ENCODE peak calls at places on chromosomes 7 and 10, in eight cellular contexts. One of them, this sample, is unnamed.
A peak's percentile ranks its signal among the peaks of the same experiment; 100 is the strongest.

GRCh38 chr7:3464900-3465622 is 164.0 kb downstream of the SDK1 start:
- DNase-seq in HCT116: no peak
- DNase-seq in right lobe of liver: no peak
- DNase-seq in uterus: no peak
- DNase-seq in lower leg skin: no peak
- DNase-seq in GM12891: no peak
- DNase-seq in A549: no peak
- DNase-seq in vagina: no peak
- DNase-seq in this sample: no peak

GRCh38 chr10:78129211-78129610 is 95.5 kb downstream of the RPS24 start:
- DNase-seq in HCT116: no peak
- DNase-seq in right lobe of liver: no peak
- DNase-seq in uterus: no peak
- DNase-seq in lower leg skin: no peak
- DNase-seq in GM12891: no peak
- DNase-seq in A549: no peak
- DNase-seq in vagina: no peak
- DNase-seq in this sample: no peak

GRCh38 chr7:32223721-32224120 is 153.5 kb upstream of the PDE1C start:
- DNase-seq in HCT116: no peak
- DNase-seq in right lobe of liver: no peak
- DNase-seq in uterus: no peak
- DNase-seq in lower leg skin: peak; percentile 65
- DNase-seq in GM12891: no peak
- DNase-seq in A549: no peak
- DNase-seq in vagina: peak; percentile 65
- DNase-seq in this sample: no peak

GRCh38 chr10:130577039-130577438 is 440.8 kb downstream of the GLRX3 start:
- DNase-seq in HCT116: no peak
- DNase-seq in right lobe of liver: no peak
- DNase-seq in uterus: no peak
- DNase-seq in lower leg skin: peak; percentile 60
- DNase-seq in GM12891: no peak
- DNase-seq in A549: no peak
- DNase-seq in vagina: peak; percentile 29
- DNase-seq in this sample: no peak

GRCh38 chr10:72812798-72813430 is 80.6 kb upstream of the OIT3 start:
- DNase-seq in HCT116: peak; percentile 42
- DNase-seq in right lobe of liver: no peak
- DNase-seq in uterus: no peak
- DNase-seq in lower leg skin: no peak
- DNase-seq in GM12891: no peak
- DNase-seq in A549: no peak
- DNase-seq in vagina: no peak
- DNase-seq in this sample: no peak

GRCh38 chr10:52779541-52780390 is 7.2 kb upstream of the MBL2 start:
- DNase-seq in HCT116: peak; percentile 45
- DNase-seq in right lobe of liver: peak; percentile 82
- DNase-seq in uterus: no peak
- DNase-seq in lower leg skin: no peak
- DNase-seq in GM12891: peak; percentile 61
- DNase-seq in A549: peak; percentile 62
- DNase-seq in vagina: peak; percentile 77
- DNase-seq in this sample: peak; percentile 41

GRCh38 chr10:91536101-91536500 is 96.8 kb downstream of the PPP1R3C start:
- DNase-seq in HCT116: no peak
- DNase-seq in right lobe of liver: no peak
- DNase-seq in uterus: peak; percentile 66
- DNase-seq in lower leg skin: no peak
- DNase-seq in GM12891: no peak
- DNase-seq in A549: no peak
- DNase-seq in vagina: no peak
- DNase-seq in this sample: no peak

GRCh38 chr10:84477370-84477769 is 149.0 kb downstream of the CCSER2 start:
- DNase-seq in HCT116: no peak
- DNase-seq in right lobe of liver: no peak
- DNase-seq in uterus: no peak
- DNase-seq in lower leg skin: no peak
- DNase-seq in GM12891: no peak
- DNase-seq in A549: no peak
- DNase-seq in vagina: no peak
- DNase-seq in this sample: no peak

GRCh38 chr7:140165422-140165821 is 11.4 kb downstream of the KDM7A start:
- DNase-seq in HCT116: peak; percentile 35
- DNase-seq in right lobe of liver: no peak
- DNase-seq in uterus: no peak
- DNase-seq in lower leg skin: no peak
- DNase-seq in GM12891: no peak
- DNase-seq in A549: peak; percentile 50
- DNase-seq in vagina: no peak
- DNase-seq in this sample: no peak

GRCh38 chr7:39734605-39735004 is 111.2 kb downstream of the RALA start:
- DNase-seq in HCT116: no peak
- DNase-seq in right lobe of liver: no peak
- DNase-seq in uterus: no peak
- DNase-seq in lower leg skin: peak; percentile 10
- DNase-seq in GM12891: no peak
- DNase-seq in A549: no peak
- DNase-seq in vagina: no peak
- DNase-seq in this sample: no peak

GRCh38 chr7:28355553-28356319 is 56.6 kb upstream of the CREB5 start:
- DNase-seq in HCT116: no peak
- DNase-seq in right lobe of liver: no peak
- DNase-seq in uterus: no peak
- DNase-seq in lower leg skin: no peak
- DNase-seq in GM12891: no peak
- DNase-seq in A549: no peak
- DNase-seq in vagina: no peak
- DNase-seq in this sample: no peak

GRCh38 chr10:127485153-127485857 is 63.8 kb upstream of the NPS start:
- DNase-seq in HCT116: no peak
- DNase-seq in right lobe of liver: no peak
- DNase-seq in uterus: no peak
- DNase-seq in lower leg skin: no peak
- DNase-seq in GM12891: no peak
- DNase-seq in A549: peak; percentile 51
- DNase-seq in vagina: no peak
- DNase-seq in this sample: no peak

GRCh38 chr7:33760834-33761233 is 144.5 kb upstream of the BMPER start:
- DNase-seq in HCT116: no peak
- DNase-seq in right lobe of liver: no peak
- DNase-seq in uterus: no peak
- DNase-seq in lower leg skin: no peak
- DNase-seq in GM12891: no peak
- DNase-seq in A549: no peak
- DNase-seq in vagina: no peak
- DNase-seq in this sample: no peak

GRCh38 chr10:114542373-114542772 is 115.7 kb downstream of the ABLIM1 start:
- DNase-seq in HCT116: no peak
- DNase-seq in right lobe of liver: no peak
- DNase-seq in uterus: no peak
- DNase-seq in lower leg skin: no peak
- DNase-seq in GM12891: no peak
- DNase-seq in A549: no peak
- DNase-seq in vagina: no peak
- DNase-seq in this sample: no peak

GRCh38 chr10:114543456-114543855 is 114.6 kb downstream of the ABLIM1 start:
- DNase-seq in HCT116: no peak
- DNase-seq in right lobe of liver: no peak
- DNase-seq in uterus: no peak
- DNase-seq in lower leg skin: no peak
- DNase-seq in GM12891: no peak
- DNase-seq in A549: no peak
- DNase-seq in vagina: no peak
- DNase-seq in this sample: no peak

GRCh38 chr10:114540191-114540590 is 117.9 kb downstream of the ABLIM1 start:
- DNase-seq in HCT116: no peak
- DNase-seq in right lobe of liver: no peak
- DNase-seq in uterus: no peak
- DNase-seq in lower leg skin: no peak
- DNase-seq in GM12891: no peak
- DNase-seq in A549: no peak
- DNase-seq in vagina: no peak
- DNase-seq in this sample: no peak

GRCh38 chr10:114539623-114540022 is 118.5 kb downstream of the ABLIM1 start:
- DNase-seq in HCT116: no peak
- DNase-seq in right lobe of liver: no peak
- DNase-seq in uterus: no peak
- DNase-seq in lower leg skin: no peak
- DNase-seq in GM12891: no peak
- DNase-seq in A549: no peak
- DNase-seq in vagina: no peak
- DNase-seq in this sample: no peak

DNA sequence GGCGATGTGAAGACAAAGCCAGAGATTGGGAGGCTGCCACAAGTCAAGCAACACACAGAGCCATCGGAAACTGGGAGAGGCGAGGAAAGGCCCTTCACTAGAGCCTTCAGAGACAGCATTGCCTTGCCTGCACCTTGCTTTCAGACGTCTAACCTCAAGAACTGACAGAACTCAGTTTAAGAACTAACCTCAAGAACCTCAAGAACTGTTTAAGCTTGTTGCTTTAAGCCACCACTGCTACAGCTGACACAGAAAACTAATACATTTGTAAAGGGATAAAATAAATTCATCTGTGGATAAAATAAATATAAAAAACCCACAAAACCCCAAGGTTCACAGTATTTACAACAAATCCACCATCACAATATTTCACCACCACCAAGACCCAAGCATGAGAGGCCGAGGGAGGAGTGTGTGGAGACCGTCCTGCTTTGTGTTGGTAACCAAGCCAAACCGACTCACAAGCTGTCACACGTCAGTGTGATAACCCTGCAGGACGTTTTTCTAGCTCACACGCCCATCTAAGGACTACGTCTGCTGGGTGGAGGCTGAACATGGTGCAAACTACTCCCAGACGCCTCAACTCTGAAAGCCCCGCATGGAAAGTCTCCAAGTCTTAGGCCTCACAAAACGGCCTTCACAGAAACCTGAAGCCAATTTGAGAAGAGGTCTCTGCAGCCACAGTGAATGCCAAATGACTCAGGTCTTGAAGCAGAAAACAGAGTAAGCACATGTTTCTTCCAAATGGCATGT is 116.8 kb downstream of the ABLIM1 start:
- DNase-seq in HCT116: no peak
- DNase-seq in right lobe of liver: no peak
- DNase-seq in uterus: peak; percentile 81
- DNase-seq in lower leg skin: peak; percentile 93
- DNase-seq in GM12891: no peak
- DNase-seq in A549: no peak
- DNase-seq in vagina: peak; percentile 98
- DNase-seq in this sample: no peak
- TF ChIP-seq POLR2A in HCT116: no peak
- TF ChIP-seq POLR2A in right lobe of liver: no peak
- TF ChIP-seq POLR2A in uterus: no peak
- TF ChIP-seq POLR2A in lower leg skin: no peak
- TF ChIP-seq POLR2A in GM12891: no peak
- TF ChIP-seq POLR2A in A549: no peak
- TF ChIP-seq POLR2A in vagina: no peak
- TF ChIP-seq POLR2A in this sample: no peak

DNA sequence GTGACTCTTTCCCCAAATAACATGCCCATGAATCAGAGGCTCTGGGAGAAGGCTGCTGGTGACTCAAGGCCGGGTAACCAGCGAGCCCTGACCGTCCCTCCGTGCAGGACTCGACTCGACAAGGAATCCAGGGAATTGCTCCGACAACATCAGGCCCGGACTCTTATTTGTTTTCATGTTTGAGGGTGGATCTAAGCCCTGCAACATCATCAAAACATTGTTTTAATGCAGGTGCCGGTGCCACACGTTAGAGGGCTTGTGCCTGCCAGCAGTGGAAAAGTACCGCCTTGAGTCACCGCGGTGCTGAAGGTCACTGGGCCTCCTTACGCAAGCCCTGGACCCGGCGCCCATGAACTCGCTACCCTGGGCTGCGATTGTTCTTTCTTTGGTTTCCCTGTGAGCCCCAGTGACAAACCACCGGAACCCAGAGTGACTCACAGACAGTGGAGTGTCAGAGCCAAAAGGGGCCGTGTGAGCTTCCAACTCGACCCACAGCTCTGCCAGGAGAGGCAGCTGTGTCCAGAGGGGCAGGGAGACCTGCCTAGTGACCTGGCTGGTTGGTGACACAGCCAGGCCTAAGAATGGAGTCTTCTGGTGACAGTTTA is 139.4 kb upstream of the SHH start:
- DNase-seq in HCT116: peak; percentile 96
- DNase-seq in right lobe of liver: peak; percentile 92
- DNase-seq in uterus: no peak
- DNase-seq in lower leg skin: no peak
- DNase-seq in GM12891: no peak
- DNase-seq in A549: peak; percentile 94
- DNase-seq in vagina: peak; percentile 88
- DNase-seq in this sample: no peak
- TF ChIP-seq POLR2A in HCT116: no peak
- TF ChIP-seq POLR2A in right lobe of liver: peak; percentile 43
- TF ChIP-seq POLR2A in uterus: no peak
- TF ChIP-seq POLR2A in lower leg skin: no peak
- TF ChIP-seq POLR2A in GM12891: no peak
- TF ChIP-seq POLR2A in A549: peak; percentile 20
- TF ChIP-seq POLR2A in vagina: no peak
- TF ChIP-seq POLR2A in this sample: no peak

DNA sequence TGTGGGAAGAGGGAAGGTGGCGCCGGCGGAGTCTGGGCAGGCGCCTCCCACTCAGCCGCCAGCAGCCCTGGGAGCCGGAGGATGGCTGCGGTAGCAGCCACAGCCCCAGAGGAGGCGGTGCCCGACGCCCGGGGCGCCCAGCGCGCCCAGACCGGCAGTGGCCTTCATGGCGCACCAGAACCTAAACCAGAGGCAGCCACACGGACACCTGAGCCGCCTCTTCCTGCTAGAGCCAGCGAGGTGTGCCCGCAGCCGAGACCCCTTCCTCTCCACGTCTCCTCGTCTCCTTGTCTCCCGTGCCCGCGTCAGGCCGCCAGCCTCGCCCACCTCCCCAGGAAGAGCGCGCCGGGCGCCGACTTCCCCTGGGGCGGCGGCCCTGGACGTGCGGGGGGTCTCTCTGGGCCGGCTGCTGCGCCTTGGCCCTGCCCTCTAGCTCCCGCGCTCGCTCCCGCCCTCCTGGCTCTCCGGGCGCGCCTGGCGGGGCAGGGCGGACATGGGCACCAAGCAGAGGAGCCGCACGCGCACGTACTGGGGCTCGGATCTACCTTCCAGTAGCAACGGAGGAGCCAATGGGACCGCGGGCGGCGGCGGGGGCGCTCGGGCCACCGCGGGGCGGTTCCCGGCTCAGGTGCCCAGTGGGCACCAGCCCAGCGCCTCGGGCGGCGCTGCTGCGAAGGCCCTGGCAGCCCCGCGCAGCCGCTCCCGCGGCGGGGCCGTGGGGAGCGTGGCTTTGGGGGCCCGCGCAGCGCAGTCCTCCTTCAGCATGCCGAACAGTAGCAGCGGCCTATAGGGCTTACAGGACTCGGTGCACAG is 33.0 kb upstream of the SFTPD start:
- DNase-seq in HCT116: peak; percentile 23
- DNase-seq in right lobe of liver: peak; percentile 74
- DNase-seq in uterus: peak; percentile 38
- DNase-seq in lower leg skin: peak; percentile 91
- DNase-seq in GM12891: no peak
- DNase-seq in A549: peak; percentile 69
- DNase-seq in vagina: no peak
- DNase-seq in this sample: no peak
- TF ChIP-seq POLR2A in HCT116: no peak
- TF ChIP-seq POLR2A in right lobe of liver: no peak
- TF ChIP-seq POLR2A in uterus: peak; percentile 15
- TF ChIP-seq POLR2A in lower leg skin: no peak
- TF ChIP-seq POLR2A in GM12891: no peak
- TF ChIP-seq POLR2A in A549: peak; percentile 68
- TF ChIP-seq POLR2A in vagina: no peak
- TF ChIP-seq POLR2A in this sample: no peak

GRCh38 chr10:3067045-3067858 is at the start of gene PFKP:
- DNase-seq in HCT116: no peak
- DNase-seq in right lobe of liver: no peak
- DNase-seq in uterus: peak; percentile 47
- DNase-seq in lower leg skin: peak; percentile 90
- DNase-seq in GM12891: peak; percentile 65
- DNase-seq in A549: peak; percentile 49
- DNase-seq in vagina: no peak
- DNase-seq in this sample: peak; percentile 60
- TF ChIP-seq POLR2A in HCT116: peak; percentile 72
- TF ChIP-seq POLR2A in right lobe of liver: peak; percentile 46
- TF ChIP-seq POLR2A in uterus: no peak
- TF ChIP-seq POLR2A in lower leg skin: no peak
- TF ChIP-seq POLR2A in GM12891: peak; percentile 34
- TF ChIP-seq POLR2A in A549: peak; percentile 78
- TF ChIP-seq POLR2A in vagina: no peak
- TF ChIP-seq POLR2A in this sample: peak; percentile 62